ENCODE peak calls at places on chromosomes 4 and X, in six cellular contexts. One of them, this sample, is unnamed. For H3K36me3 and H3K4me1, the result is how much of the 10 kb centered on the place peaks cover.

GRCh38 chr4:11312389-11312788 is 116.3 kb downstream of the HS3ST1 start:
- DNase-seq in neuronal stem cell: no peak
- DNase-seq in OCI-LY7: no peak
- DNase-seq in SK-N-SH: no peak
- DNase-seq in IMR-90: peak
- DNase-seq in mesendoderm: no peak
- DNase-seq in this sample: no peak

GRCh38 chr4:38765391-38765790 is 17.4 kb downstream of the TLR10 start:
- DNase-seq in mesendoderm: no peak
- DNase-seq in SK-N-SH: no peak
- DNase-seq in OCI-LY7: no peak
- DNase-seq in neuronal stem cell: no peak
- DNase-seq in IMR-90: peak
- DNase-seq in this sample: peak

GRCh38 chr4:16916719-16917337 is 18.4 kb upstream of the LDB2 start:
- DNase-seq in neuronal stem cell: no peak
- DNase-seq in OCI-LY7: peak
- DNase-seq in IMR-90: no peak
- DNase-seq in mesendoderm: peak
- DNase-seq in SK-N-SH: peak
- DNase-seq in this sample: peak

GRCh38 chr4:180099962-180100361 is 2143.2 kb upstream of the TENM3 start:
- DNase-seq in neuronal stem cell: no peak
- DNase-seq in IMR-90: no peak
- DNase-seq in SK-N-SH: no peak
- DNase-seq in mesendoderm: no peak
- DNase-seq in OCI-LY7: no peak
- DNase-seq in this sample: no peak

GRCh38 chr4:526971-527460 is 28.0 kb downstream of the PIGG start:
- DNase-seq in mesendoderm: no peak
- DNase-seq in OCI-LY7: no peak
- DNase-seq in SK-N-SH: no peak
- DNase-seq in IMR-90: no peak
- DNase-seq in neuronal stem cell: no peak
- DNase-seq in this sample: no peak

GRCh38 chr4:141658316-141658715 is 21.9 kb downstream of the IL15 start:
- DNase-seq in neuronal stem cell: no peak
- DNase-seq in SK-N-SH: no peak
- DNase-seq in IMR-90: no peak
- DNase-seq in OCI-LY7: no peak
- DNase-seq in mesendoderm: no peak
- DNase-seq in this sample: no peak

GRCh38 chrX:151806967-151807540 is 72.5 kb downstream of the CNGA2 start:
- DNase-seq in IMR-90: no peak
- DNase-seq in mesendoderm: no peak
- DNase-seq in SK-N-SH: no peak
- DNase-seq in neuronal stem cell: no peak
- DNase-seq in OCI-LY7: no peak
- DNase-seq in this sample: no peak

GRCh38 chr4:304987-305680 is at the start of gene ZNF732:
- DNase-seq in neuronal stem cell: peak
- DNase-seq in OCI-LY7: no peak
- DNase-seq in IMR-90: peak
- DNase-seq in SK-N-SH: peak
- DNase-seq in mesendoderm: peak
- DNase-seq in this sample: peak

GRCh38 chrX:47143894-47144625 is 442 bp downstream of the NDUFB11 start:
- DNase-seq in IMR-90: peak
- DNase-seq in mesendoderm: no peak
- DNase-seq in OCI-LY7: no peak
- DNase-seq in SK-N-SH: peak
- DNase-seq in neuronal stem cell: no peak
- DNase-seq in this sample: peak

GRCh38 chr4:179597301-179597700 is 2155.1 kb upstream of the AGA start:
- DNase-seq in mesendoderm: no peak
- DNase-seq in OCI-LY7: no peak
- DNase-seq in SK-N-SH: no peak
- DNase-seq in neuronal stem cell: no peak
- DNase-seq in IMR-90: no peak
- DNase-seq in this sample: no peak

GRCh38 chr4:85866508-85866907 is 391.6 kb downstream of the ARHGAP24 start:
- DNase-seq in OCI-LY7: no peak
- DNase-seq in neuronal stem cell: no peak
- DNase-seq in SK-N-SH: no peak
- DNase-seq in mesendoderm: peak
- DNase-seq in IMR-90: no peak
- DNase-seq in this sample: peak

GRCh38 chrX:63275127-63275526 is 76.0 kb downstream of the SPIN4 start:
- DNase-seq in OCI-LY7: peak
- DNase-seq in IMR-90: peak
- DNase-seq in neuronal stem cell: no peak
- DNase-seq in mesendoderm: peak
- DNase-seq in SK-N-SH: peak
- DNase-seq in this sample: peak

GRCh38 chr4:93633721-93634120 is 194.8 kb upstream of the ATOH1 start:
- DNase-seq in IMR-90: no peak
- DNase-seq in mesendoderm: no peak
- DNase-seq in SK-N-SH: no peak
- DNase-seq in neuronal stem cell: peak
- DNase-seq in OCI-LY7: no peak
- DNase-seq in this sample: no peak

GRCh38 chr4:48234575-48234974 is 35.1 kb downstream of the TEC start:
- DNase-seq in SK-N-SH: no peak
- DNase-seq in mesendoderm: no peak
- DNase-seq in OCI-LY7: no peak
- DNase-seq in neuronal stem cell: no peak
- DNase-seq in IMR-90: no peak
- DNase-seq in this sample: no peak

GRCh38 chrX:34656467-34656841 is 631 bp downstream of the TMEM47 start:
- DNase-seq in neuronal stem cell: no peak
- DNase-seq in SK-N-SH: no peak
- DNase-seq in mesendoderm: peak
- DNase-seq in IMR-90: no peak
- DNase-seq in OCI-LY7: no peak
- DNase-seq in this sample: peak

GRCh38 chrX:24100713-24101112 is 46.0 kb downstream of the EIF2S3 start:
- DNase-seq in OCI-LY7: no peak
- DNase-seq in IMR-90: peak
- DNase-seq in SK-N-SH: no peak
- DNase-seq in neuronal stem cell: no peak
- DNase-seq in mesendoderm: no peak
- DNase-seq in this sample: peak

GRCh38 chrX:25005382-25006185 is 10.2 kb downstream of the ARX start:
- DNase-seq in SK-N-SH: no peak
- DNase-seq in OCI-LY7: no peak
- DNase-seq in mesendoderm: no peak
- DNase-seq in neuronal stem cell: no peak
- DNase-seq in IMR-90: no peak
- DNase-seq in this sample: peak

GRCh38 chr4:907103-907400 is 25.1 kb downstream of the GAK start:
- DNase-seq in mesendoderm: no peak
- DNase-seq in neuronal stem cell: no peak
- DNase-seq in SK-N-SH: no peak
- DNase-seq in IMR-90: no peak
- DNase-seq in OCI-LY7: no peak
- DNase-seq in this sample: no peak

GRCh38 chrX:49237060-49237459 is 1.8 kb downstream of the CCDC22 start:
- DNase-seq in OCI-LY7: no peak
- DNase-seq in IMR-90: no peak
- DNase-seq in neuronal stem cell: no peak
- DNase-seq in mesendoderm: no peak
- DNase-seq in SK-N-SH: no peak
- DNase-seq in this sample: no peak

GRCh38 chr4:103451341-103451740 is 253.2 kb upstream of the CENPE start:
- DNase-seq in mesendoderm: peak
- DNase-seq in IMR-90: no peak
- DNase-seq in neuronal stem cell: no peak
- DNase-seq in SK-N-SH: no peak
- DNase-seq in OCI-LY7: no peak
- DNase-seq in this sample: no peak

GRCh38 chr4:56345461-56345860 is 41.8 kb downstream of the AASDH start:
- DNase-seq in mesendoderm: no peak
- DNase-seq in IMR-90: no peak
- DNase-seq in OCI-LY7: no peak
- DNase-seq in neuronal stem cell: no peak
- DNase-seq in SK-N-SH: no peak
- DNase-seq in this sample: peak

GRCh38 chr4:33532821-33533220 is 2711.5 kb downstream of the ARAP2 start:
- DNase-seq in neuronal stem cell: no peak
- DNase-seq in IMR-90: no peak
- DNase-seq in OCI-LY7: no peak
- DNase-seq in mesendoderm: no peak
- DNase-seq in SK-N-SH: no peak
- DNase-seq in this sample: no peak

GRCh38 chr4:16043820-16044554 is 39.8 kb downstream of the PROM1 start:
- DNase-seq in neuronal stem cell: no peak
- DNase-seq in IMR-90: no peak
- DNase-seq in OCI-LY7: no peak
- DNase-seq in mesendoderm: no peak
- DNase-seq in SK-N-SH: no peak
- DNase-seq in this sample: no peak

GRCh38 chr4:153512952-153513500 is 46.9 kb downstream of the TMEM131L start:
- DNase-seq in SK-N-SH: no peak
- DNase-seq in IMR-90: peak
- DNase-seq in OCI-LY7: no peak
- DNase-seq in neuronal stem cell: no peak
- DNase-seq in mesendoderm: no peak
- DNase-seq in this sample: peak

GRCh38 chrX:13798184-13798583 is 18.7 kb downstream of the GPM6B start:
- DNase-seq in OCI-LY7: no peak
- DNase-seq in IMR-90: no peak
- DNase-seq in neuronal stem cell: no peak
- DNase-seq in SK-N-SH: no peak
- DNase-seq in mesendoderm: no peak
- DNase-seq in this sample: no peak

DNA sequence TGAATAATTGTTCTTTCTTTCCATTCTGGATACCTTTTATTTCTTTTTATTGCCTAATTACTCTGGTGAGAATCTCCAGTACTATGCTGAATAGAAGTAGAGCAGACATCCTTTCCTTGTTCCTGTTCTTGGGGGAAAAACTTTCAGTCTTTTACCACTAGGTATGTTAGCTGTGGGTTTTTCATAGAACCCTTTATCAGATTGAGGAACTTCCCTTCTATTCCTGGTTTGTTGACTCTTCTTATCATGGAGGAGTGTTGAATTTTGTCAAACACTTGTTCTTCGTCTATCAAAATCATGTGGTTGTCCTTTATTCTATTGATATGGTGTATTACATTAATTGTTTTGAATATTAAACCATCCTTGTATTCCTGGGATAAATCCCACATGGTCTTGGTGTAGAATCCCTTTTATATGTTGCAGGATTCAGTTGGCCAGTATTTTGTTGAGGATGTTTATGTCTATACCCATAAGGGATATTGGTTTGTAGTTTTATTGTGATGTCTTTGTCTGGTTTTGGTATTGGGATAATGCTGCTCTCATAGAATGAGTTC is 23.6 kb downstream of the SH3BP2 start:
- DNase-seq in neuronal stem cell: no peak
- DNase-seq in SK-N-SH: no peak
- DNase-seq in mesendoderm: no peak
- DNase-seq in OCI-LY7: no peak
- DNase-seq in IMR-90: no peak
- DNase-seq in this sample: no peak
- H3K36me3 ChIP-seq in neuronal stem cell: under half
- H3K36me3 ChIP-seq in SK-N-SH: under half
- H3K36me3 ChIP-seq in mesendoderm: under half
- H3K36me3 ChIP-seq in OCI-LY7: under half
- H3K36me3 ChIP-seq in IMR-90: under half
- H3K36me3 ChIP-seq in this sample: under half

DNA sequence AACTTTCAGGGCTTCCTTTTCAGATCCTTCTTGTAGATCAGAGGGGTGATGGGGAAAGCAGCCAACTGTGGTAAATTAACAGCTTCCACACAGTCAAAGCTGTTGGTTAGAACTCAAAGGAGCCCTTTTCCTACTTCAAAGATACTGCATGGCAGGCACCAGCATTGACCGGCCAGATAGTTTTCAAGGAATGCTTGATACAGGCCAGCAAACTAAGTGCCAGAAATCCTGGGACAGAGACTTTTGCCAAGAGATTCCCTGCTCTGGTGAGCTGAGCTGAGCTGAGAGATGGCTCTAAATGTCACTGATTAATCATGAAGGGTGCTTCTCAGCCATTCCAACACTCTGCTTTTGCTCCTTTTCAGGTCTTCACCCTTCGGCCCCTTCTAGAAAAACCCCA is 131.5 kb upstream of the MED14 start:
- DNase-seq in OCI-LY7: no peak
- DNase-seq in neuronal stem cell: no peak
- DNase-seq in IMR-90: no peak
- DNase-seq in SK-N-SH: no peak
- DNase-seq in mesendoderm: no peak
- DNase-seq in this sample: peak
- H3K4me2 ChIP-seq in OCI-LY7: no peak
- H3K4me2 ChIP-seq in neuronal stem cell: no peak
- H3K4me2 ChIP-seq in IMR-90: no peak
- H3K4me2 ChIP-seq in SK-N-SH: peak
- H3K4me2 ChIP-seq in mesendoderm: no peak
- H3K4me2 ChIP-seq in this sample: peak

GRCh38 chr4:82890602-82890912 is 396 bp downstream of the SEC31A start:
- DNase-seq in IMR-90: no peak
- DNase-seq in SK-N-SH: no peak
- DNase-seq in OCI-LY7: no peak
- DNase-seq in mesendoderm: no peak
- DNase-seq in neuronal stem cell: no peak
- DNase-seq in this sample: no peak
- H3K4me1 ChIP-seq in IMR-90: under half
- H3K4me1 ChIP-seq in SK-N-SH: under half
- H3K4me1 ChIP-seq in OCI-LY7: half or more
- H3K4me1 ChIP-seq in mesendoderm: under half
- H3K4me1 ChIP-seq in neuronal stem cell: under half
- H3K4me1 ChIP-seq in this sample: under half

GRCh38 chr4:186650401-186651180 is 73.1 kb downstream of the FAT1 start:
- DNase-seq in IMR-90: no peak
- DNase-seq in SK-N-SH: no peak
- DNase-seq in OCI-LY7: no peak
- DNase-seq in mesendoderm: no peak
- DNase-seq in neuronal stem cell: no peak
- DNase-seq in this sample: no peak
- H3K36me3 ChIP-seq in IMR-90: under half
- H3K36me3 ChIP-seq in SK-N-SH: under half
- H3K36me3 ChIP-seq in OCI-LY7: under half
- H3K36me3 ChIP-seq in mesendoderm: under half
- H3K36me3 ChIP-seq in neuronal stem cell: half or more
- H3K36me3 ChIP-seq in this sample: under half

This sample was measured in GM23248.